ENCODE peak calls at places on chromosomes 6 and 20, in ten cellular contexts. R is lower leg skin, J is IMR-90, C is prostate gland, W is fibroblast of pulmonary artery, F is GM20000, Y is transverse colon, N is PC-3, A is GM12865, L is left ventricle myocardium inferior. I is an unnamed sample.

GRCh38 chr20:50870572-50871161 is 60.6 kb downstream of the ADNP start:
- DNase-seq in F (no peak), J (peak; percentile 52), L (no peak), A (no peak), C (no peak), R (no peak), Y (no peak), W (no peak), N (no peak), I (no peak)

GRCh38 chr6:108030223-108030622 is 44.3 kb downstream of the OSTM1 start:
- DNase-seq in R (no peak), C (no peak), A (no peak), N (no peak), F (no peak), W (no peak), Y (no peak), L (no peak), J (no peak), I (no peak)

GRCh38 chr6:97160280-97160679 is 122.7 kb downstream of the MMS22L start:
- DNase-seq in A (no peak), W (no peak), J (peak; percentile 4), L (no peak), C (no peak), R (no peak), F (no peak), N (no peak), Y (no peak), I (no peak)

GRCh38 chr6:146881228-146882181 is 282.7 kb downstream of the ADGB start:
- DNase-seq in F (no peak), R (no peak), N (no peak), W (no peak), L (no peak), C (no peak), J (peak; percentile 20), A (no peak), Y (no peak), I (no peak)

GRCh38 chr20:49349678-49350077 is 71.8 kb upstream of the ZNFX1 start:
- DNase-seq in F (no peak), R (peak; percentile 92), N (no peak), L (no peak), C (no peak), J (no peak), A (no peak), Y (peak; percentile 17), W (peak; percentile 21), I (no peak)

GRCh38 chr6:151445482-151445881 is 6.4 kb downstream of the RMND1 start:
- DNase-seq in J (peak; percentile 95), W (peak; percentile 89), L (no peak), R (no peak), F (no peak), N (no peak), A (no peak), Y (no peak), C (no peak), I (no peak)

GRCh38 chr20:62080249-62080993 is 14.7 kb upstream of the TAF4 start:
- DNase-seq in L (no peak), N (no peak), A (no peak), R (no peak), J (no peak), Y (no peak), W (no peak), F (no peak), C (no peak), I (no peak)

GRCh38 chr6:151263967-151264366 is 24.2 kb downstream of the AKAP12 start:
- DNase-seq in W (peak; percentile 37), A (no peak), C (no peak), F (no peak), N (no peak), Y (no peak), R (no peak), L (peak; percentile 56), J (no peak), I (no peak)

GRCh38 chr6:154341326-154341725 is 15.3 kb downstream of the IPCEF1 start:
- DNase-seq in F (no peak), J (no peak), L (no peak), W (no peak), N (no peak), R (no peak), Y (no peak), C (no peak), A (no peak), I (no peak)

GRCh38 chr6:166465671-166466087 is 82.9 kb upstream of the MPC1 start:
- DNase-seq in Y (peak; percentile 26), J (peak; percentile 32), R (peak; percentile 79), N (no peak), C (no peak), L (peak; percentile 42), F (no peak), A (no peak), W (peak; percentile 57), I (no peak)

GRCh38 chr6:5180636-5181035 is 80.1 kb downstream of the LYRM4 start:
- DNase-seq in Y (no peak), N (no peak), J (no peak), R (no peak), L (no peak), W (no peak), C (no peak), A (no peak), F (no peak), I (no peak)

GRCh38 chr6:9204171-9204570 is 768.8 kb upstream of the SLC35B3 start:
- DNase-seq in L (no peak), C (no peak), W (peak; percentile 62), J (peak; percentile 64), N (peak; percentile 93), Y (no peak), A (no peak), R (no peak), F (no peak), I (no peak)

GRCh38 chr20:38057351-38057972 is 23.9 kb downstream of the RPRD1B start:
- DNase-seq in C (peak; percentile 82), W (peak; percentile 79), J (peak; percentile 67), Y (peak; percentile 85), N (peak; percentile 90), F (peak; percentile 73), L (peak; percentile 86), R (peak; percentile 95), A (peak; percentile 88), I (peak; percentile 91)

GRCh38 chr6:125357515-125358256 is 55.9 kb upstream of the HDDC2 start:
- DNase-seq in N (no peak), Y (peak; percentile 39), R (no peak), L (peak; percentile 19), W (peak; percentile 78), F (peak; percentile 26), A (peak; percentile 9), J (no peak), C (no peak), I (no peak)

GRCh38 chr6:106163446-106163965 is 77.4 kb downstream of the PRDM1 start:
- DNase-seq in C (no peak), L (no peak), Y (peak; percentile 52), J (peak; percentile 76), R (no peak), W (peak; percentile 68), N (no peak), F (peak; percentile 29), A (peak; percentile 88), I (peak; percentile 83)
- TF ChIP-seq CTCF in C (no peak), L (no peak), Y (no peak), J (peak; percentile 10), R (no peak), W (peak; percentile 20), N (no peak), F (no peak), A (peak; percentile 16), I (no peak)

GRCh38 chr6:36682328-36683144 is 4.0 kb downstream of the CDKN1A start:
- DNase-seq in R (peak; percentile 96), F (peak; percentile 63), N (peak; percentile 88), L (peak; percentile 52), Y (peak; percentile 85), A (peak; percentile 88), C (peak; percentile 87), J (no peak), W (no peak), I (peak; percentile 83)
- TF ChIP-seq CTCF in R (no peak), F (no peak), N (no peak), L (no peak), Y (no peak), A (no peak), C (no peak), J (no peak), W (no peak), I (no peak)

GRCh38 chr6:30685157-30685976 is 1.1 kb downstream of the PPP1R18 start:
- DNase-seq in A (peak; percentile 42), J (no peak), W (peak; percentile 37), Y (peak; percentile 36), F (no peak), R (no peak), L (no peak), N (no peak), C (no peak), I (peak; percentile 50)
- TF ChIP-seq CTCF in A (peak; percentile 33), J (peak; percentile 15), W (peak; percentile 32), Y (no peak), F (peak; percentile 23), R (no peak), L (no peak), N (peak; percentile 30), C (no peak), I (no peak)

GRCh38 chr6:138277835-138278234 is 59.5 kb upstream of the PBOV1 start:
- DNase-seq in R (no peak), J (no peak), C (no peak), A (no peak), F (no peak), N (no peak), W (no peak), Y (no peak), L (no peak), I (no peak)

GRCh38 chr6:138272543-138273305 is 54.4 kb upstream of the PBOV1 start:
- DNase-seq in R (no peak), F (no peak), N (no peak), J (peak; percentile 45), Y (no peak), A (no peak), W (peak; percentile 20), L (no peak), C (no peak), I (no peak)

GRCh38 chr6:138275976-138276375 is 57.7 kb upstream of the PBOV1 start:
- DNase-seq in R (no peak), L (no peak), C (no peak), W (no peak), F (no peak), A (no peak), J (no peak), Y (no peak), N (no peak), I (no peak)

GRCh38 chr6:138278326-138278725 is 60.0 kb upstream of the PBOV1 start:
- DNase-seq in Y (no peak), R (no peak), N (peak; percentile 16), W (peak; percentile 46), F (no peak), C (peak; percentile 35), L (no peak), J (peak; percentile 2), A (peak; percentile 9), I (no peak)
- TF ChIP-seq CTCF in Y (peak; percentile 22), R (no peak), N (peak; percentile 32), W (peak; percentile 42), F (no peak), C (peak; percentile 53), L (peak; percentile 62), J (no peak), A (peak; percentile 20), I (no peak)

GRCh38 chr6:13769655-13770053 is 44.7 kb downstream of the MCUR1 start:
- DNase-seq in C (no peak), F (no peak), W (no peak), N (no peak), L (no peak), Y (no peak), J (no peak), A (no peak), R (peak; percentile 78), I (peak; percentile 46)
- TF ChIP-seq CTCF in C (no peak), F (no peak), W (no peak), N (peak; percentile 54), L (no peak), Y (no peak), J (peak; percentile 0), A (no peak), R (no peak), I (no peak)

I was measured in activated CD8-positive, alpha-beta T cell treated with anti-CD3 and anti-CD28 coated beads for 36 hours.